ENCODE peak calls at places on chromosomes 16 and 17, in five cellular contexts. One of them, this sample, is unnamed.

GRCh38 chr16:80346160-80346632 is 194.6 kb upstream of the DYNLRB2 start:
- DNase-seq in uterus: no peak
- DNase-seq in body of pancreas: no peak
- DNase-seq in ovary: no peak
- DNase-seq in adrenal gland: no peak
- DNase-seq in this sample: no peak

GRCh38 chr16:57759131-57759530 is 23.6 kb downstream of the KATNB1 start:
- DNase-seq in uterus: no peak
- DNase-seq in ovary: no peak
- DNase-seq in body of pancreas: no peak
- DNase-seq in adrenal gland: no peak
- DNase-seq in this sample: no peak

GRCh38 chr17:48074322-48075054 is 26.3 kb downstream of the NFE2L1 start:
- DNase-seq in body of pancreas: peak
- DNase-seq in adrenal gland: peak
- DNase-seq in uterus: peak
- DNase-seq in ovary: peak
- DNase-seq in this sample: peak

GRCh38 chr17:78458739-78459335 is 80.4 kb downstream of the PGS1 start:
- DNase-seq in uterus: no peak
- DNase-seq in ovary: no peak
- DNase-seq in body of pancreas: no peak
- DNase-seq in adrenal gland: no peak
- DNase-seq in this sample: no peak

GRCh38 chr16:86664518-86665318 is 86.4 kb downstream of the FOXL1 start:
- DNase-seq in ovary: no peak
- DNase-seq in uterus: no peak
- DNase-seq in adrenal gland: no peak
- DNase-seq in body of pancreas: no peak
- DNase-seq in this sample: peak

GRCh38 chr16:85498607-85499006 is 114.5 kb upstream of the GSE1 start:
- DNase-seq in uterus: no peak
- DNase-seq in adrenal gland: no peak
- DNase-seq in body of pancreas: no peak
- DNase-seq in ovary: no peak
- DNase-seq in this sample: no peak

GRCh38 chr17:41917957-41918391 is 777 bp downstream of the ACLY start:
- DNase-seq in body of pancreas: peak
- DNase-seq in ovary: peak
- DNase-seq in adrenal gland: peak
- DNase-seq in uterus: peak
- DNase-seq in this sample: peak

GRCh38 chr16:85570735-85571562 is 42.2 kb upstream of the GSE1 start:
- DNase-seq in uterus: no peak
- DNase-seq in ovary: no peak
- DNase-seq in adrenal gland: no peak
- DNase-seq in body of pancreas: no peak
- DNase-seq in this sample: peak

GRCh38 chr17:47847341-47848197 is 3.4 kb downstream of the SP6 start:
- DNase-seq in uterus: no peak
- DNase-seq in body of pancreas: no peak
- DNase-seq in ovary: no peak
- DNase-seq in adrenal gland: no peak
- DNase-seq in this sample: peak

GRCh38 chr17:68835061-68835460 is 120.1 kb downstream of the ABCA8 start:
- DNase-seq in ovary: no peak
- DNase-seq in adrenal gland: no peak
- DNase-seq in body of pancreas: no peak
- DNase-seq in uterus: no peak
- DNase-seq in this sample: no peak

GRCh38 chr16:11430601-11431317 is 85.5 kb downstream of the RMI2 start:
- DNase-seq in uterus: no peak
- DNase-seq in body of pancreas: no peak
- DNase-seq in adrenal gland: no peak
- DNase-seq in ovary: no peak
- DNase-seq in this sample: no peak

GRCh38 chr16:58449306-58449705 is 50.6 kb upstream of the NDRG4 start:
- DNase-seq in adrenal gland: no peak
- DNase-seq in uterus: no peak
- DNase-seq in ovary: no peak
- DNase-seq in body of pancreas: no peak
- DNase-seq in this sample: no peak

GRCh38 chr17:36534117-36534880 is at the start of gene MYO19:
- DNase-seq in ovary: peak
- DNase-seq in adrenal gland: peak
- DNase-seq in body of pancreas: peak
- DNase-seq in uterus: peak
- DNase-seq in this sample: peak

GRCh38 chr17:6377906-6378305 is 57.0 kb downstream of the AIPL1 start:
- DNase-seq in uterus: no peak
- DNase-seq in ovary: no peak
- DNase-seq in body of pancreas: no peak
- DNase-seq in adrenal gland: no peak
- DNase-seq in this sample: no peak

GRCh38 chr17:6374761-6375312 is 60.1 kb downstream of the AIPL1 start:
- DNase-seq in ovary: no peak
- DNase-seq in adrenal gland: no peak
- DNase-seq in uterus: no peak
- DNase-seq in body of pancreas: no peak
- DNase-seq in this sample: no peak

GRCh38 chr17:6376901-6377300 is 58.0 kb downstream of the AIPL1 start:
- DNase-seq in adrenal gland: no peak
- DNase-seq in body of pancreas: no peak
- DNase-seq in uterus: no peak
- DNase-seq in ovary: no peak
- DNase-seq in this sample: no peak

GRCh38 chr17:6374271-6374691 is 60.6 kb downstream of the AIPL1 start:
- DNase-seq in body of pancreas: no peak
- DNase-seq in ovary: no peak
- DNase-seq in uterus: no peak
- DNase-seq in adrenal gland: no peak
- DNase-seq in this sample: no peak
- TF ChIP-seq POLR2A in body of pancreas: no peak
- TF ChIP-seq POLR2A in ovary: no peak
- TF ChIP-seq POLR2A in uterus: no peak
- TF ChIP-seq POLR2A in adrenal gland: no peak
- TF ChIP-seq POLR2A in this sample: no peak

DNA sequence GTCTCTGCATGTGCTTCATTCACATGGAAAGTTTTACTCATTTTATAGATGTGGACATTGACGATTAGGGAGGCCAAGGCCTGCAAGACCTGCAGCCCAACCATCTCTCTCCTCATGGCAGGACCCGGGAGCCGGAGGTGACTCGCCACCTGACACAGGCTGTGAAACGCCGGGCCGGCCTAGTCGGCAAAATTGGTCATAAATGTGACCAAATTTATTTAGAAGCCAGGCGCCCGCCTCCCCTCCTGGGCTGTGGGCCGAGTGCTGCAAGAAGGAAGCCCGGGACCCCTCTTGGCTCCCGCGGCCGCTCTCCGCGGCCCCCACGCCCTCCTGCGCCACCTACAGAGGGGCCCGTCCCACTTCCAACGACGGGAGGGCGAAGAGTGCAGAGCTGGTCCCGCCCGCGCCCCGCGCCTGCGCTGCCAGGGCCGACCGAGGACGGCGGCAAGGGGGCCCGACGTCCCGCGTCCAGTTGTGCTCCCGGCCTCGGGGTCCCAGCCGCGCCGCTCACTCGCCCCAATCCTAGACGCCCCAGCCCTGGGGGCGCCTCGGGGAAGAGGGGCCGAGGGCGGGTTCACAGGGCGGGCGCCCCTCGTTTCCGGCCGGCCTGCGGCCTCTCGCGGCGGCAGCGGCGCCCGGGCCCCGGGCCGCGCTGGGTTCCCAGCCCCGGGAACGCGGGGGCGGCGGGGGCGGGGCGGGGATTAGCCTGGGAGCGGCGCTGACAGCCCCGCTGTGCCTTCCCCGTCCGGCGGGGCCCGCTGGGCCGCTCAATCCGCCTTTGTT is 47.5 kb downstream of the WNT3 start:
- DNase-seq in adrenal gland: peak
- DNase-seq in ovary: no peak
- DNase-seq in body of pancreas: peak
- DNase-seq in uterus: peak
- DNase-seq in this sample: peak
- TF ChIP-seq POLR2A in adrenal gland: no peak
- TF ChIP-seq POLR2A in ovary: no peak
- TF ChIP-seq POLR2A in body of pancreas: peak
- TF ChIP-seq POLR2A in uterus: no peak
- TF ChIP-seq POLR2A in this sample: no peak

DNA sequence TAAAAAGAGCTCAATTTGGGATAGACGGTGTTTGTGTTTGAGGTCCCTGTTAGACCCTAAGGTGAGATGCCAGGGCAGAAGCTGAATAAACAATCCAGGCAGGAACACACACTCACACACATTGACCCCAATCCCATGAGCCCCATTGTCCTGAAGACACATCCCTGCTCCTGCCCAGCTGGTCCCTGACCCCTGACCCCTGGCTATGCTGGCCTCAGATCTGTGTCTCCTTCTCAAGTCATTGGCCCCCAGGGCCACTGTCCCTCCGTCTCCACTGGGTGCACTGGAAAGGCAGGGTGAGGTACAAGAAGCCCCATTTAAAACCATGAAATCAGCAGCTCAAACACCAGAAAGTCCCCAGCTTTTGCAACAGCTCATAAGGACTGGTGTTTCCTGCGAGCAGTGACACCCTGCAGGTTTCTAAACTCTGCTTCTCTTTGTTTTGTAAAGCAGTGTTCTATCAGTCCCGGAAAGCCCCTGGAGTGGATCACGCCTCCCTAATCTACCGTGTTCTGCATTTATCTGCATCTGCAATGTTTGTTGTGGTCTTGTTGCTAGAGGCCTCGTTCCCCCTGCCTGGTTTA is 18.0 kb upstream of the ASGR2 start:
- DNase-seq in adrenal gland: no peak
- DNase-seq in ovary: no peak
- DNase-seq in body of pancreas: no peak
- DNase-seq in uterus: no peak
- DNase-seq in this sample: no peak
- TF ChIP-seq POLR2A in adrenal gland: no peak
- TF ChIP-seq POLR2A in ovary: no peak
- TF ChIP-seq POLR2A in body of pancreas: no peak
- TF ChIP-seq POLR2A in uterus: no peak
- TF ChIP-seq POLR2A in this sample: no peak

GRCh38 chr17:44005527-44005864 is 1.1 kb downstream of the NAGS start:
- DNase-seq in uterus: no peak
- DNase-seq in ovary: no peak
- DNase-seq in adrenal gland: no peak
- DNase-seq in body of pancreas: no peak
- DNase-seq in this sample: no peak
- TF ChIP-seq POLR2A in uterus: no peak
- TF ChIP-seq POLR2A in ovary: no peak
- TF ChIP-seq POLR2A in adrenal gland: no peak
- TF ChIP-seq POLR2A in body of pancreas: no peak
- TF ChIP-seq POLR2A in this sample: no peak

GRCh38 chr17:7557825-7558543 is 566 bp upstream of the TNFSF13 start:
- DNase-seq in ovary: peak
- DNase-seq in body of pancreas: peak
- DNase-seq in uterus: peak
- DNase-seq in adrenal gland: peak
- DNase-seq in this sample: no peak
- TF ChIP-seq POLR2A in ovary: peak
- TF ChIP-seq POLR2A in body of pancreas: peak
- TF ChIP-seq POLR2A in uterus: peak
- TF ChIP-seq POLR2A in adrenal gland: peak
- TF ChIP-seq POLR2A in this sample: peak

GRCh38 chr16:3400779-3401688 is at the start of the genes ZNF174 and ZSCAN32:
- DNase-seq in uterus: peak
- DNase-seq in adrenal gland: peak
- DNase-seq in body of pancreas: peak
- DNase-seq in ovary: peak
- DNase-seq in this sample: peak
- TF ChIP-seq POLR2A in uterus: no peak
- TF ChIP-seq POLR2A in adrenal gland: peak
- TF ChIP-seq POLR2A in body of pancreas: peak
- TF ChIP-seq POLR2A in ovary: peak
- TF ChIP-seq POLR2A in this sample: peak

DNA sequence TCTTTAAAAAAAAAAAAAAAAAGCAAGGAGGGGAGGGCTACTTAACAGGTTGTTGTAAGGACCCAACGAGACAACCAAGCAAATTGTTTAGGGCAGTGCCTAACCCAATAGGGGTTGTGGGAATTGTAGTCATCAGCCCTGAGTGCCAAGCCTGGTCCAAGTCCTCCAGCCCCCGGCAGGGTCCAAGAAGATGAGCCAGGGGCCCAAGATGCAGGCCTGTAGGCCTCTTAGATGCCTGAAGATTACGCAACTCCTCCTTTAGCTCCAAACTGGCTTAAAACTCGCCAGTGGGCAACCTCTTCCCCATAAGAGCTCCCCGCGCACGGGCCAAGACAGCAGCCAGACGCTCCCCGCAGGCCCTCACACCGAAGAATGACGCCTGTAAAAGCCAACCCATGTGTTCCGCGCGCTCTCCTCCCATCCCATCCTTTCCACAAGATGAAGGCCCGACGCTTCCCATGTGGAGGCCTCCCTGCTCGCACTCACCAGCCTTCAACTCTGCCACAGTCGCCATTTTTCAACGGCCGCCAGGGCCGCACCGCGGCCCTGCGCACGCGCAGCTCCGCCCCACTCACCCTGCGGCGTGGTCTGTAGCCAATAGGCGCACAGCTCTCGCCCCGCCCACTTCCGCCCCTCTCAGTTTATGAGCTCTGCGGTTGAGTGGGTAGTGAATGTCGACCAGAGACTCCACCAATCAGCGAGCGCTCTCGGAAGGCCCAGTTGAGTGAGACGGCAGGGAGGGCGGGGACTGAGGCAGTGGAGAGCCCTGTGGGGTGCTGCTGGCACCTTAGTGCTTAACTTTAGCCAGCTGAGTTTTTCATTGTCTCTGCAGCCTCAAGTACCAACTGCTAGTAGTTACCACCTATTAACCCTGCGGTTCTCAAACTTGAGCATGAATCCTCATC is at the start of gene CEP20:
- DNase-seq in adrenal gland: peak
- DNase-seq in ovary: peak
- DNase-seq in uterus: peak
- DNase-seq in body of pancreas: peak
- DNase-seq in this sample: peak
- TF ChIP-seq POLR2A in adrenal gland: peak
- TF ChIP-seq POLR2A in ovary: peak
- TF ChIP-seq POLR2A in uterus: peak
- TF ChIP-seq POLR2A in body of pancreas: peak
- TF ChIP-seq POLR2A in this sample: peak

GRCh38 chr16:81810894-81811538 is 31.9 kb downstream of the PLCG2 start:
- DNase-seq in ovary: no peak
- DNase-seq in uterus: no peak
- DNase-seq in body of pancreas: no peak
- DNase-seq in adrenal gland: no peak
- DNase-seq in this sample: no peak

GRCh38 chr16:81807767-81808166 is 28.7 kb downstream of the PLCG2 start:
- DNase-seq in ovary: no peak
- DNase-seq in body of pancreas: no peak
- DNase-seq in adrenal gland: no peak
- DNase-seq in uterus: no peak
- DNase-seq in this sample: no peak

GRCh38 chr16:81809567-81809966 is 30.5 kb downstream of the PLCG2 start:
- DNase-seq in uterus: no peak
- DNase-seq in body of pancreas: no peak
- DNase-seq in adrenal gland: no peak
- DNase-seq in ovary: no peak
- DNase-seq in this sample: no peak

GRCh38 chr16:81810361-81810760 is 31.3 kb downstream of the PLCG2 start:
- DNase-seq in ovary: no peak
- DNase-seq in uterus: no peak
- DNase-seq in body of pancreas: no peak
- DNase-seq in adrenal gland: no peak
- DNase-seq in this sample: no peak

GRCh38 chr16:81808933-81809480 is 29.9 kb downstream of the PLCG2 start:
- DNase-seq in uterus: no peak
- DNase-seq in adrenal gland: no peak
- DNase-seq in body of pancreas: no peak
- DNase-seq in ovary: no peak
- DNase-seq in this sample: no peak
- TF ChIP-seq POLR2A in uterus: no peak
- TF ChIP-seq POLR2A in adrenal gland: no peak
- TF ChIP-seq POLR2A in body of pancreas: no peak
- TF ChIP-seq POLR2A in ovary: no peak
- TF ChIP-seq POLR2A in this sample: no peak

This sample was measured in erythroblast.